ENCODE peak calls at places on chromosomes 5 and 9, in five cellular contexts. C is CD8-positive, alpha-beta T cell; M is cardiac muscle cell; B is body of pancreas; O is BJ. P is an unnamed sample.

GRCh38 chr5:149869266-149869875 is 75.2 kb downstream of the PDE6A start:
- DNase-seq in C (no peak), M (no peak), B (no peak), O (no peak), P (peak; percentile 84)

GRCh38 chr9:71119746-71120145 is 1.7 kb downstream of the TRPM3 start:
- DNase-seq in C (no peak), M (no peak), B (no peak), O (no peak), P (no peak)

GRCh38 chr5:115844321-115844817 is 2.6 kb downstream of the AP3S1 start:
- DNase-seq in C (no peak), M (no peak), B (no peak), O (no peak), P (no peak)

GRCh38 chr5:81408496-81408895 is 14.6 kb upstream of the ACOT12 start:
- DNase-seq in C (no peak), M (no peak), B (no peak), O (no peak), P (no peak)

GRCh38 chr5:151274666-151275065 is 21.7 kb downstream of the GM2A start:
- DNase-seq in C (no peak), M (no peak), B (no peak), O (no peak), P (no peak)

GRCh38 chr5:75601567-75601966 is 9.7 kb upstream of the ANKDD1B start:
- DNase-seq in C (no peak), M (no peak), B (no peak), O (no peak), P (no peak)

GRCh38 chr9:28270156-28270555 is 696.9 kb upstream of the C9orf72 start:
- DNase-seq in C (no peak), M (no peak), B (no peak), O (no peak), P (no peak)

GRCh38 chr5:146205499-146206202 is 2.2 kb downstream of the RBM27 start:
- DNase-seq in C (no peak), M (no peak), B (no peak), O (no peak), P (no peak)

GRCh38 chr9:71270554-71270953 is 149.1 kb upstream of the TRPM3 start:
- DNase-seq in C (no peak), M (no peak), B (no peak), O (no peak), P (no peak)

GRCh38 chr9:74666625-74667316 is 169.6 kb downstream of the RORB start:
- DNase-seq in C (no peak), M (no peak), B (no peak), O (no peak), P (peak; percentile 5)

GRCh38 chr5:39074009-39074886 is at the start of gene RICTOR:
- DNase-seq in C (peak; percentile 87), M (peak; percentile 94), B (peak; percentile 85), O (no peak), P (peak; percentile 95)

GRCh38 chr9:36961568-36962360 is 72.3 kb downstream of the PAX5 start:
- DNase-seq in C (no peak), M (no peak), B (peak; percentile 42), O (no peak), P (peak; percentile 11)

GRCh38 chr5:39440964-39441363 is 16.2 kb upstream of the DAB2 start:
- DNase-seq in C (no peak), M (no peak), B (no peak), O (no peak), P (no peak)

GRCh38 chr9:106862115-106862945 is 636 bp upstream of the ZNF462 start:
- DNase-seq in C (no peak), M (peak; percentile 77), B (no peak), O (no peak), P (peak; percentile 66)

GRCh38 chr5:141790630-141791029 is 87.6 kb downstream of the PCDH1 start:
- DNase-seq in C (no peak), M (no peak), B (no peak), O (no peak), P (no peak)

GRCh38 chr5:107887181-107887580 is 216.4 kb upstream of the EFNA5 start:
- DNase-seq in C (no peak), M (no peak), B (no peak), O (no peak), P (no peak)

GRCh38 chr5:140575309-140575708 is 10.7 kb downstream of the SLC35A4 start:
- DNase-seq in C (no peak), M (no peak), B (no peak), O (no peak), P (peak; percentile 72)

GRCh38 chr9:15157371-15157770 is 149.6 kb downstream of the TTC39B start:
- DNase-seq in C (no peak), M (no peak), B (no peak), O (no peak), P (no peak)

GRCh38 chr5:32182463-32183081 is 8.5 kb upstream of the GOLPH3 start:
- DNase-seq in C (no peak), M (no peak), B (no peak), O (no peak), P (no peak)

GRCh38 chr9:100689635-100690034 is 111.8 kb downstream of the CAVIN4 start:
- DNase-seq in C (no peak), M (no peak), B (no peak), O (no peak), P (no peak)

GRCh38 chr9:98642661-98643312 is 65.9 kb downstream of the GABBR2 start:
- DNase-seq in C (no peak), M (no peak), B (no peak), O (no peak), P (no peak)

GRCh38 chr5:137751869-137752491 is 2.2 kb downstream of the HNRNPA0 start:
- DNase-seq in C (no peak), M (peak; percentile 74), B (peak; percentile 30), O (no peak), P (no peak)

GRCh38 chr9:101530076-101530711 is 3.5 kb upstream of the RNF20 start:
- DNase-seq in C (peak; percentile 52), M (peak; percentile 78), B (peak; percentile 69), O (no peak), P (peak; percentile 88)

GRCh38 chr5:178826216-178826615 is 33.5 kb upstream of the ZNF354B start:
- DNase-seq in C (no peak), M (no peak), B (no peak), O (no peak), P (no peak)

GRCh38 chr5:107337281-107337680 is 333.5 kb downstream of the EFNA5 start:
- DNase-seq in C (no peak), M (no peak), B (no peak), O (no peak), P (no peak)

GRCh38 chr9:36764364-36765076 is 191.8 kb downstream of the MELK start:
- DNase-seq in C (no peak), M (no peak), B (no peak), O (no peak), P (no peak)

GRCh38 chr5:36744041-36744677 is 132.4 kb upstream of the NIPBL start:
- DNase-seq in C (no peak), M (peak; percentile 5), B (no peak), O (no peak), P (no peak)

GRCh38 chr9:95132406-95133350 is 184.8 kb downstream of the FANCC start:
- DNase-seq in C (no peak), M (no peak), B (no peak), O (no peak), P (no peak)

GRCh38 chr5:103929310-103930003 is 366.9 kb upstream of the NUDT12 start:
- DNase-seq in C (no peak), M (no peak), B (no peak), O (no peak), P (no peak)

GRCh38 chr5:2184024-2184362 is 301.3 kb upstream of the IRX4 start:
- DNase-seq in C (no peak), M (no peak), B (no peak), O (no peak), P (no peak)

GRCh38 chr5:168822745-168823281 is 243.6 kb upstream of the PANK3 start:
- DNase-seq in C (no peak), M (no peak), B (no peak), O (no peak), P (no peak)

GRCh38 chr9:104810421-104811339 is 46.8 kb downstream of the NIPSNAP3B start:
- DNase-seq in C (no peak), M (no peak), B (peak; percentile 90), O (no peak), P (peak; percentile 56)

GRCh38 chr5:180138214-180138975 is 66.8 kb upstream of the RNF130 start:
- DNase-seq in C (no peak), M (no peak), B (no peak), O (no peak), P (no peak)

GRCh38 chr9:22228542-22228941 is 218.1 kb upstream of the DMRTA1 start:
- DNase-seq in C (no peak), M (no peak), B (no peak), O (no peak), P (no peak)

GRCh38 chr9:31700252-31701045 is 684.0 kb upstream of the ACO1 start:
- DNase-seq in C (no peak), M (no peak), B (no peak), O (no peak), P (no peak)

DNA sequence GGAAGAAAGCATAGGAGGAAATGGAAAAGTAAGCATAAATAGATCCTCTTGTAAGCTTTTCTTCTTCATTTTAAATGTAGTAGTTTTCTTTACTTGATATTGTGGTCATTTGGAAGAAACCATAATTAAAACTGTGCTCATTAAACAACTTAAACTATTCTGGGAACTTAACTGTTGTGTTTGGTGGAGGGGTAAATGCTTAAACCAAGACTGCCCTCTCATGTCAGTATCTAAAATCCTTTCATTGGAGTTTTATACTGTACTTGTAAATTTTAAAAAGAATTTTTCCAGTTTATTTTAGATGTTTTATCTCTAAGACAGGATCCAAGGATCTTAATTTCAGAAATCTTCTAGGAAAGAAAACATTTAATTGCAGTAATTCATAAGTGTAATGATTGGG is 41.4 kb downstream of the MAP3K1 start:
- DNase-seq in C (no peak), M (no peak), B (no peak), O (no peak), P (no peak)
- TF ChIP-seq CTCF in C (no peak), M (no peak), B (no peak), O (no peak), P (no peak)

GRCh38 chr5:7850241-7850532 is 746 bp downstream of the CFAP90 start:
- DNase-seq in C (no peak), M (no peak), B (no peak), O (no peak), P (no peak)
- H3K4me3 ChIP-seq in C (peak overlapping the region; percentile 46), M (peak overlapping the region; percentile 72), B (no peak overlapping the region), O (peak overlapping the region; percentile 50), P (no peak overlapping the region)

GRCh38 chr9:124411514-124412227 is 3.6 kb downstream of the PSMB7 start:
- DNase-seq in C (no peak), M (no peak), B (no peak), O (no peak), P (no peak)

GRCh38 chr9:124415102-124415851 is at the start of gene PSMB7:
- DNase-seq in C (peak; percentile 94), M (peak; percentile 99), B (peak; percentile 96), O (peak; percentile 66), P (peak; percentile 97)

GRCh38 chr9:124415852-124416484 is 726 bp upstream of the PSMB7 start:
- DNase-seq in C (no peak), M (peak; percentile 17), B (no peak), O (no peak), P (no peak)

GRCh38 chr9:124412228-124412575 is 3.0 kb downstream of the PSMB7 start:
- DNase-seq in C (no peak), M (no peak), B (no peak), O (no peak), P (no peak)

GRCh38 chr9:124414612-124415011 is 630 bp downstream of the PSMB7 start:
- DNase-seq in C (no peak), M (no peak), B (no peak), O (no peak), P (no peak)
- H3K36me3 ChIP-seq in C (peaks cover 32% of the 10 kb centered on the region), M (peaks cover 36% of the 10 kb centered on the region), B (no peaks in the 10 kb centered on the region), O (peaks cover 4% of the 10 kb centered on the region), P (no peaks in the 10 kb centered on the region)

GRCh38 chr5:148730955-148731898 is 76.9 kb upstream of the HTR4 start:
- DNase-seq in C (peak; percentile 47), M (peak; percentile 93), B (peak; percentile 82), O (peak; percentile 34), P (peak; percentile 90)
- TF ChIP-seq CTCF in C (peak; percentile 99), M (peak; percentile 76), B (peak; percentile 90), O (peak; percentile 93), P (peak; percentile 76)